ENCODE peak calls at places on chromosomes 1 and 21, in four cellular contexts. One of them, this sample, is unnamed.

GRCh38 chr1:244599937-244600350 is 53.0 kb upstream of the DESI2 start:
- DNase-seq in substantia nigra: no peak
- DNase-seq in T-helper 2 cell: no peak
- DNase-seq in hypothalamus: no peak
- DNase-seq in this sample: no peak

GRCh38 chr1:45886229-45886628 is 82.8 kb downstream of the MAST2 start:
- DNase-seq in substantia nigra: no peak
- DNase-seq in T-helper 2 cell: no peak
- DNase-seq in hypothalamus: no peak
- DNase-seq in this sample: no peak

GRCh38 chr21:18235545-18235944 is 9.1 kb upstream of the CHODL start:
- DNase-seq in substantia nigra: no peak
- DNase-seq in T-helper 2 cell: no peak
- DNase-seq in hypothalamus: no peak
- DNase-seq in this sample: no peak

GRCh38 chr1:3926956-3927355 is 26.9 kb upstream of the C1orf174 start:
- DNase-seq in substantia nigra: no peak
- DNase-seq in T-helper 2 cell: no peak
- DNase-seq in hypothalamus: no peak
- DNase-seq in this sample: no peak

GRCh38 chr1:31354266-31354665 is 18.6 kb downstream of the FABP3 start:
- DNase-seq in substantia nigra: no peak
- DNase-seq in T-helper 2 cell: no peak
- DNase-seq in hypothalamus: no peak
- DNase-seq in this sample: no peak

GRCh38 chr1:31872658-31873636 is 57.1 kb upstream of the SPOCD1 start:
- DNase-seq in substantia nigra: no peak
- DNase-seq in T-helper 2 cell: no peak
- DNase-seq in hypothalamus: no peak
- DNase-seq in this sample: no peak

GRCh38 chr1:112629256-112629655 is 9.6 kb downstream of the CAPZA1 start:
- DNase-seq in substantia nigra: no peak
- DNase-seq in T-helper 2 cell: no peak
- DNase-seq in hypothalamus: no peak
- DNase-seq in this sample: no peak

GRCh38 chr1:101207891-101208290 is 28.9 kb upstream of the S1PR1 start:
- DNase-seq in substantia nigra: peak
- DNase-seq in T-helper 2 cell: no peak
- DNase-seq in hypothalamus: peak
- DNase-seq in this sample: no peak

GRCh38 chr1:73065585-73065984 is 783.2 kb upstream of the NEGR1 start:
- DNase-seq in substantia nigra: no peak
- DNase-seq in T-helper 2 cell: no peak
- DNase-seq in hypothalamus: no peak
- DNase-seq in this sample: no peak

GRCh38 chr1:239587066-239587465 is 200.7 kb downstream of the CHRM3 start:
- DNase-seq in substantia nigra: no peak
- DNase-seq in T-helper 2 cell: no peak
- DNase-seq in hypothalamus: no peak
- DNase-seq in this sample: no peak